ENCODE peak calls at places on chromosome 18, in five cellular contexts. T, M, Q, P and Z are unnamed samples.

GRCh38 chr18:64972545-64972944 is 778.3 kb upstream of the CDH7 start:
- DNase-seq in P (no peak), T (no peak), M (no peak), Q (no peak), Z (no peak)

GRCh38 chr18:79047556-79048244 is 21.5 kb upstream of the ATP9B start:
- DNase-seq in P (no peak), T (no peak), M (no peak), Q (no peak), Z (no peak)

GRCh38 chr18:75154997-75155396 is 53.9 kb downstream of the PTGR3 start:
- DNase-seq in M (no peak), P (no peak), T (no peak), Q (no peak), Z (no peak)

GRCh38 chr18:51077217-51077616 is 47.2 kb downstream of the SMAD4 start:
- DNase-seq in T (no peak), Q (no peak), M (no peak), P (no peak), Z (no peak)

GRCh38 chr18:22856870-22857269 is 76.3 kb upstream of the RBBP8 start:
- DNase-seq in M (no peak), P (no peak), Q (no peak), T (no peak), Z (no peak)

GRCh38 chr18:49562481-49563129 is 748 bp downstream of the LIPG start:
- DNase-seq in P (no peak), M (no peak), Q (no peak), T (no peak), Z (no peak)

GRCh38 chr18:69567813-69568488 is 167.3 kb downstream of the DOK6 start:
- DNase-seq in P (no peak), Q (no peak), M (no peak), T (no peak), Z (no peak)

GRCh38 chr18:37450434-37451133 is 115.0 kb downstream of the CELF4 start:
- DNase-seq in M (no peak), P (no peak), Q (no peak), T (no peak), Z (no peak)